ENCODE peak calls at places on chromosomes 11 and 22, in seven cellular contexts. I, G, H, Y, K, V and C are unnamed samples.

GRCh38 chr22:44357962-44358553 is 45.3 kb upstream of the SHISAL1 start:
- DNase-seq in V (no peak), G (peak), H (no peak), I (no peak), Y (no peak), K (no peak), C (no peak)

GRCh38 chr11:10268746-10269487 is 25.1 kb downstream of the SBF2 start:
- DNase-seq in H (no peak), G (no peak), V (no peak), I (no peak), Y (peak), K (no peak), C (no peak)

GRCh38 chr11:84722583-84723108 is 904.5 kb downstream of the DLG2 start:
- DNase-seq in H (no peak), V (no peak), Y (no peak), K (no peak), G (no peak), I (no peak), C (no peak)

GRCh38 chr11:72814831-72815618 is 814 bp downstream of the ATG16L2 start:
- DNase-seq in G (no peak), K (peak), Y (peak), I (no peak), V (peak), H (no peak), C (no peak)

GRCh38 chr11:1053121-1053901 is 16.8 kb upstream of the MUC6 start:
- DNase-seq in Y (no peak), G (peak), K (no peak), V (peak), I (no peak), H (no peak), C (no peak)

GRCh38 chr22:28051787-28052356 is 132.8 kb upstream of the PITPNB start:
- DNase-seq in V (peak), G (no peak), K (peak), H (peak), Y (peak), I (no peak), C (peak)

GRCh38 chr11:7667460-7667859 is 5.8 kb downstream of the CYB5R2 start:
- DNase-seq in K (no peak), I (no peak), Y (no peak), H (no peak), G (no peak), V (peak), C (no peak)

GRCh38 chr22:25542231-25542630 is 22.2 kb upstream of the GRK3 start:
- DNase-seq in G (no peak), V (no peak), H (no peak), Y (no peak), I (no peak), K (no peak), C (no peak)

GRCh38 chr22:44449061-44449682 is 48.9 kb downstream of the RTL6 start:
- DNase-seq in I (peak), H (no peak), G (peak), Y (peak), K (no peak), V (peak), C (peak)

GRCh38 chr22:27004434-27004833 is 347.0 kb downstream of the MIAT start:
- DNase-seq in K (no peak), Y (no peak), V (no peak), G (no peak), H (no peak), I (no peak), C (no peak)

GRCh38 chr22:23237841-23238240 is 57.5 kb downstream of the BCR start:
- DNase-seq in V (no peak), K (no peak), G (no peak), H (no peak), I (no peak), Y (no peak), C (no peak)

GRCh38 chr11:27309064-27309463 is 54.0 kb downstream of the CCDC34 start:
- DNase-seq in I (no peak), H (no peak), G (no peak), V (no peak), K (no peak), Y (no peak), C (no peak)

GRCh38 chr11:102171101-102171500 is 60.9 kb downstream of the YAP1 start:
- DNase-seq in G (no peak), H (no peak), I (no peak), V (peak), K (no peak), Y (peak), C (no peak)

GRCh38 chr11:3994030-3994640 is 100.5 kb upstream of the RRM1 start:
- DNase-seq in Y (peak), K (no peak), I (no peak), V (peak), H (no peak), G (no peak), C (no peak)

GRCh38 chr11:68838572-68838964 is 3.1 kb downstream of the CPT1A start:
- DNase-seq in K (no peak), H (no peak), I (no peak), Y (no peak), G (no peak), V (no peak), C (peak)

GRCh38 chr11:121884601-121885000 is 231.4 kb downstream of the BLID start:
- DNase-seq in I (no peak), K (no peak), H (no peak), G (no peak), Y (no peak), V (no peak), C (no peak)

GRCh38 chr22:26552466-26552865 is 37.5 kb downstream of the TPST2 start:
- DNase-seq in Y (no peak), V (peak), H (no peak), I (no peak), K (no peak), G (no peak), C (no peak)

GRCh38 chr11:130737866-130738431 is 178.3 kb downstream of the SNX19 start:
- DNase-seq in I (no peak), H (no peak), K (peak), Y (peak), V (peak), G (peak), C (no peak)

GRCh38 chr22:35480143-35480542 is 60.5 kb upstream of the RASD2 start:
- DNase-seq in H (no peak), I (no peak), G (peak), V (no peak), Y (no peak), K (no peak), C (peak)

GRCh38 chr11:3809624-3809928 is 1.2 kb downstream of the PGAP2 start:
- DNase-seq in Y (peak), V (no peak), H (no peak), I (no peak), G (no peak), K (no peak), C (no peak)

DNA sequence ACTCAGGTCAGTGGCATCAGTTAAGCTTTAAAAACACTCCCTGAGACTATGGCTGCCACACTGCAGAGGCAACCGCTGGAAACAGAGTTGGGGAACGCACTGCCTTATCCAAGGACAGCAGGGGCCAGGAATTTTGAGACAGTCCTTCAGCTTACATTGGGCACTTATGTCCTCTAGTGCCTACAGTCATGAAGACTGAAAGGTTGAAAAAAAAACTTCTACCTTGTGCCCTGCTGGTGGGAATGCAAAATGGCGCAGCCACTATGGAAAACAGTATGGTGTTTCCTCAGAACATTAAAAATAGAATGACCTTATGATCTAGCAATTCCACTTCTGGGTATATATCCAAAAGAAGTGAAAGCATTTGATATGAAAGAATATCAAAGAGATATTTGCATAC is 19.6 kb downstream of the DKK3 start:
- DNase-seq in V (no peak), H (no peak), K (no peak), I (no peak), Y (no peak), G (no peak), C (no peak)
- TF ChIP-seq CTCF in V (peak), H (peak), K (no peak), I (peak), Y (peak), G (no peak), C (no peak)

GRCh38 chr11:94400839-94401772 is at the start of gene GPR83:
- DNase-seq in K (no peak), V (no peak), G (peak), H (peak), Y (peak), I (no peak), C (no peak)
- H3K4me3 ChIP-seq in K (peak), V (peak), G (peak), H (peak), Y (peak), I (peak), C (no peak)

GRCh38 chr22:42619261-42620063 is 4.8 kb upstream of the POLDIP3 start:
- DNase-seq in V (no peak), K (no peak), Y (no peak), G (no peak), H (no peak), I (no peak), C (no peak)
- TF ChIP-seq CTCF in V (no peak), K (no peak), Y (no peak), G (no peak), H (no peak), I (no peak), C (no peak)

GRCh38 chr11:126100681-126101080 is 38.0 kb upstream of the CDON start:
- DNase-seq in Y (no peak), I (no peak), G (no peak), H (no peak), V (no peak), K (no peak), C (no peak)
- H3K4me3 ChIP-seq in Y (no peak), I (no peak), G (no peak), H (no peak), V (no peak), K (no peak), C (no peak)